ENCODE peak calls at places on chromosomes 13 and 19, in seven cellular contexts. J is NCI-H510A, T is DMS 273 treated with DMSO at 0.1 percent for 48 hours, C is GM06990, I is SHP77, U is cardiac fibroblast, R is GM19239. N is an unnamed sample.

GRCh38 chr13:50074843-50075242 is 59.6 kb downstream of the KCNRG start:
- DNase-seq in J (no peak), T (no peak), C (peak; percentile 35), I (no peak), U (peak; percentile 22), R (no peak), N (no peak)

GRCh38 chr19:30148039-30148438 is 206.0 kb downstream of the URI1 start:
- DNase-seq in J (no peak), T (no peak), C (no peak), I (peak; percentile 84), U (no peak), R (no peak), N (no peak)

GRCh38 chr13:98189841-98190505 is 12.9 kb upstream of the RNF113B start:
- DNase-seq in J (no peak), T (no peak), C (no peak), I (no peak), U (no peak), R (no peak), N (no peak)

GRCh38 chr13:106095406-106095805 is 440.1 kb downstream of the EFNB2 start:
- DNase-seq in J (no peak), T (no peak), C (no peak), I (no peak), U (no peak), R (no peak), N (peak; percentile 36)

GRCh38 chr19:369256-369655 is 24.7 kb upstream of the MIER2 start:
- DNase-seq in J (no peak), T (no peak), C (no peak), I (no peak), U (no peak), R (no peak), N (no peak)

GRCh38 chr13:63773476-63773875 is 2357.8 kb upstream of the PCDH20 start:
- DNase-seq in J (no peak), T (no peak), C (no peak), I (no peak), U (no peak), R (no peak), N (peak; percentile 11)

GRCh38 chr19:18021121-18021755 is 13.3 kb downstream of the ARRDC2 start:
- DNase-seq in J (no peak), T (no peak), C (peak; percentile 52), I (no peak), U (peak; percentile 95), R (no peak), N (peak; percentile 93)

GRCh38 chr19:10975374-10976036 is 14.7 kb downstream of the SMARCA4 start:
- DNase-seq in J (no peak), T (no peak), C (no peak), I (no peak), U (peak; percentile 62), R (no peak), N (no peak)

GRCh38 chr13:110574161-110574560 is 12.6 kb upstream of the RAB20 start:
- DNase-seq in J (no peak), T (no peak), C (no peak), I (no peak), U (no peak), R (no peak), N (peak; percentile 23)

GRCh38 chr13:59834801-59835200 is 328.9 kb downstream of the DIAPH3 start:
- DNase-seq in J (no peak), T (no peak), C (no peak), I (no peak), U (peak; percentile 9), R (no peak), N (no peak)

GRCh38 chr13:70108276-70108845 is at the start of gene KLHL1:
- DNase-seq in J (no peak), T (no peak), C (no peak), I (no peak), U (no peak), R (no peak), N (no peak)

GRCh38 chr19:48094129-48094842 is 16.3 kb downstream of the PLA2G4C start:
- DNase-seq in J (no peak), T (no peak), C (no peak), I (no peak), U (no peak), R (no peak), N (no peak)

GRCh38 chr13:109145631-109146030 is 516.2 kb downstream of the MYO16 start:
- DNase-seq in J (peak; percentile 7), T (no peak), C (no peak), I (peak; percentile 77), U (peak; percentile 89), R (peak; percentile 69), N (peak; percentile 72)

GRCh38 chr19:56372281-56372680 is 21.1 kb downstream of the ZNF582 start:
- DNase-seq in J (no peak), T (no peak), C (no peak), I (no peak), U (peak; percentile 20), R (no peak), N (no peak)

GRCh38 chr13:103031332-103031873 is 34.8 kb downstream of the SLC10A2 start:
- DNase-seq in J (no peak), T (no peak), C (peak; percentile 87), I (no peak), U (no peak), R (peak; percentile 14), N (no peak)

GRCh38 chr19:5621945-5622464 is 571 bp downstream of the SAFB2 start:
- DNase-seq in J (no peak), T (no peak), C (no peak), I (no peak), U (peak; percentile 7), R (no peak), N (peak; percentile 17)

GRCh38 chr13:93730780-93731179 is 504.2 kb downstream of the GPC6 start:
- DNase-seq in J (no peak), T (no peak), C (no peak), I (no peak), U (no peak), R (no peak), N (no peak)

GRCh38 chr13:112200200-112200599 is 133.3 kb downstream of the SOX1 start:
- DNase-seq in J (no peak), T (no peak), C (no peak), I (no peak), U (no peak), R (no peak), N (no peak)

GRCh38 chr13:46119883-46120614 is 15.2 kb upstream of the CPB2 start:
- DNase-seq in J (no peak), T (no peak), C (no peak), I (no peak), U (peak; percentile 58), R (no peak), N (peak; percentile 77)

GRCh38 chr13:108561152-108561551 is 68.3 kb upstream of the MYO16 start:
- DNase-seq in J (peak; percentile 2), T (no peak), C (no peak), I (no peak), U (no peak), R (no peak), N (no peak)

GRCh38 chr19:18519962-18520847 is 1.7 kb downstream of the ELL start:
- DNase-seq in J (no peak), T (no peak), C (peak; percentile 63), I (peak; percentile 67), U (peak; percentile 84), R (peak; percentile 50), N (peak; percentile 87)

GRCh38 chr19:13132471-13133166 is 14.6 kb downstream of the NACC1 start:
- DNase-seq in J (no peak), T (no peak), C (no peak), I (no peak), U (peak; percentile 70), R (no peak), N (no peak)

GRCh38 chr13:26785845-26786630 is 25.5 kb upstream of the GPR12 start:
- DNase-seq in J (no peak), T (no peak), C (no peak), I (no peak), U (no peak), R (no peak), N (no peak)

GRCh38 chr19:6534451-6535093 is 3.7 kb downstream of the TNFSF9 start:
- DNase-seq in J (no peak), T (no peak), C (no peak), I (no peak), U (no peak), R (no peak), N (no peak)

GRCh38 chr19:1882089-1882785 is 3.1 kb downstream of the ABHD17A start:
- DNase-seq in J (no peak), T (no peak), C (no peak), I (no peak), U (no peak), R (no peak), N (no peak)

GRCh38 chr19:5926641-5927438 is 12.8 kb downstream of the CAPS start:
- DNase-seq in J (no peak), T (no peak), C (no peak), I (no peak), U (peak; percentile 53), R (no peak), N (no peak)

GRCh38 chr19:30851646-30852045 is 479.5 kb downstream of the ZNF536 start:
- DNase-seq in J (no peak), T (no peak), C (no peak), I (no peak), U (no peak), R (no peak), N (no peak)

N was measured in MCF 10A.